ENCODE peak calls at places on chromosomes 13 and 19, in seven cellular contexts. R is dorsolateral prefrontal cortex; G is fibroblast of mammary gland; E is fibroblast of lung; K is cardiac fibroblast; D is A549; B is CD8-positive, alpha-beta T cell. H is an unnamed sample.

GRCh38 chr19:8654591-8655339 is 24.3 kb downstream of the NFILZ start:
- DNase-seq in R (no peak), G (peak; percentile 36), E (peak; percentile 16), K (peak; percentile 54), D (peak; percentile 59), B (peak; percentile 67), H (no peak)

GRCh38 chr13:27504126-27504525 is 53.8 kb upstream of the MTIF3 start:
- DNase-seq in R (no peak), G (no peak), E (no peak), K (no peak), D (no peak), B (no peak), H (no peak)

GRCh38 chr13:20441879-20442278 is 83.8 kb downstream of the CRYL1 start:
- DNase-seq in R (no peak), G (peak; percentile 64), E (peak; percentile 85), K (peak; percentile 43), D (no peak), B (no peak), H (no peak)

GRCh38 chr13:62512194-62513141 is 1096.8 kb upstream of the PCDH20 start:
- DNase-seq in R (no peak), G (peak; percentile 40), E (peak; percentile 1), K (peak; percentile 22), D (peak; percentile 1), B (no peak), H (no peak)

GRCh38 chr13:98508280-98509074 is 68.4 kb downstream of the STK24 start:
- DNase-seq in R (no peak), G (peak; percentile 80), E (peak; percentile 91), K (peak; percentile 90), D (no peak), B (no peak), H (peak; percentile 50)

GRCh38 chr13:59176775-59177174 is 987.0 kb downstream of the DIAPH3 start:
- DNase-seq in R (no peak), G (no peak), E (no peak), K (no peak), D (no peak), B (no peak), H (no peak)

GRCh38 chr19:2488942-2489731 is 13.2 kb downstream of the GADD45B start:
- DNase-seq in R (no peak), G (no peak), E (peak; percentile 40), K (peak; percentile 50), D (no peak), B (no peak), H (no peak)

GRCh38 chr13:77580748-77581147 is 45.2 kb downstream of the SCEL start:
- DNase-seq in R (no peak), G (no peak), E (no peak), K (no peak), D (no peak), B (no peak), H (no peak)

GRCh38 chr13:20134732-20135131 is 26.1 kb downstream of the GJA3 start:
- DNase-seq in R (no peak), G (no peak), E (no peak), K (no peak), D (no peak), B (no peak), H (no peak)

GRCh38 chr19:56071151-56071550 is 49.9 kb downstream of the ZNF787 start:
- DNase-seq in R (no peak), G (no peak), E (no peak), K (peak; percentile 21), D (no peak), B (no peak), H (no peak)

GRCh38 chr19:13588953-13589833 is 82.9 kb upstream of the CACNA1A start:
- DNase-seq in R (peak; percentile 74), G (peak; percentile 44), E (peak; percentile 29), K (peak; percentile 60), D (peak; percentile 40), B (peak; percentile 78), H (no peak)

GRCh38 chr13:90868321-90868920 is 479.1 kb upstream of the MIR17HG start:
- DNase-seq in R (no peak), G (peak; percentile 39), E (peak; percentile 7), K (peak; percentile 61), D (no peak), B (no peak), H (no peak)

DNA sequence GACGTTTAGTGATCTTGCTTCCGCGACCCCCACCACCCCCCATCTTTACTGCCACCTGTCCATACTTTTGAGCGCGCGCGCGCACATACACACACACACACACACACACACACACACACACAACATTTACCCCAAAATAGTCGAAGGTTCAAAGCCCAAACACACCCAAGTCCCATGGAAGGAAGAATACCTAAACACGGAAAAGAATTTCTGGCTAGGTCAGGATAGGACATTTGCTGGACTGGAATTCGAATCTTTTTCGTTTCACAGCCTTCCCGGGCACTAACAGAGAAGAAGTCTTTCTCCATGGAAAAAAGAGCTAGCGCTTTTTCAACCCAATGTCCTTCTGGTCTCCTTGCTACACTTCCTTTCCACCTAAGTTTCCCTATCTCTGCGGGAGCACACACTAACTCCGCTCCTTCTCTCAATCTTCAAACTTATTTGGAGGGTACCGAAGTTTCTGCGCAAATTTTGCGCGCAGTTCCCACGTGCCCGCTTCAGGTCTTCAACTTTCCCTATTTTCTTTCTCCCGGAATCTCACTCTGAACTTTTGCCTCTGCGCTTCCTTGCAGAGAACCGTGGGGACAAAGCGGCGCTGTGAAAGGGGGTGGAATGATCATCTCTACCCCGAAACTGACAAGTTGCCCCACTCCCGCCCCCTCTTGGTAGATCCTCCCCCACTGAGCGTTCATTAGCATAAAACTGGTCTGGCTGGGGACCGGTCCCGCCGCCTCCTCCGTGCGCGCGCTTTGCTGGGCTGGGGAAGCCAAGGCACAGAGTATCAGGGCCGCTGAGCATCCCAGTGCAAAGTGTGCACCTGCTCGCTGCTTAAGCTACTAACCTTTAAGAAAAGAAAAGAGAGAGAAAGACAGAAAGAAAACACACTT is 2.7 kb downstream of the DACH1 start:
- DNase-seq in R (no peak), G (no peak), E (peak; percentile 9), K (peak; percentile 14), D (no peak), B (no peak), H (no peak)
- TF ChIP-seq CTCF in R (no peak), G (no peak), E (no peak), K (no peak), D (no peak), B (no peak), H (no peak)

GRCh38 chr19:40807147-40808020 is 8.4 kb downstream of the EGLN2 start:
- DNase-seq in R (no peak), G (no peak), E (no peak), K (no peak), D (peak; percentile 71), B (no peak), H (no peak)

GRCh38 chr19:40808021-40808325 is 9.0 kb downstream of the EGLN2 start:
- DNase-seq in R (no peak), G (no peak), E (no peak), K (no peak), D (no peak), B (no peak), H (no peak)

GRCh38 chr19:40805258-40805868 is 6.4 kb downstream of the EGLN2 start:
- DNase-seq in R (no peak), G (no peak), E (no peak), K (no peak), D (no peak), B (no peak), H (no peak)

GRCh38 chr19:40804783-40805242 is 5.8 kb downstream of the EGLN2 start:
- DNase-seq in R (no peak), G (no peak), E (no peak), K (no peak), D (no peak), B (no peak), H (no peak)

DNA sequence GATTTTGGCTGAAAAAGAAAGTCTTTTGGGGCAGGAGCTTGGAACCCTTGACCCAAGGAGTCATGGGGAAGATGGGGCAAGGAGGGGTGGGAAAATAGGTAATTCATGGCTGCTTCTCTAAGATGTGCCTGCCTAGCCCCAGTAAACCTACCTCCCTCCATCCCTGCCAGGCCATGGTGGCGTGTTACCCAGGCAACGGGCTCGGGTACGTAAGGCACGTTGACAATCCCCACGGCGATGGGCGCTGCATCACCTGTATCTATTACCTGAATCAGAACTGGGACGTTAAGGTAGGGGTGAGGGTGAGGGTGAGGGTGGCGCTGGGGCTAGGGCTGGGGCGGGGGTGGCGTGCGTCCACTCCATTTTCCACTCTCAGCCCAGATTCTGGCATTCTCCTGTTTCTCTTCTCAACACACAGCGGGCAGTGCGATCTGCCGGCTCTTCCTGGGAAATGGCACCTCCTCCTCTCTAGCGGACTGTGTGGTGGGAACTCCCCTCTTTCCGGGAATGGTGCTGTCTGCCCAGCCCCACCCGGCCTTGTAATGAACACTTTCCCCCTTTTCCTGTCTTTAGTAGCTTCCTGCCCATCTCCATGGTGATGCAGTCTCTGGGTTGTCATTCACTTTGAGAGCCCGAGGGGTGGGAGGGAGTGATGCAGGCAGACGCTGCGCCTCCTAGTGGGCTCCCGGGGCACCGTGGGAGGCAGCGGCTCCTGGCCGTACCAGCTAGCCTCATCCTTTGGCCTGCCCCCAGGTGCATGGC is 7.6 kb downstream of the EGLN2 start:
- DNase-seq in R (peak; percentile 92), G (peak; percentile 95), E (peak; percentile 96), K (peak; percentile 97), D (peak; percentile 100), B (peak; percentile 67), H (peak; percentile 63)
- H3K4me3 ChIP-seq in R (peak overlapping the region; percentile 4), G (no peak overlapping the region), E (no peak overlapping the region), K (peak overlapping the region; percentile 19), D (no peak overlapping the region), B (peak overlapping the region; percentile 35), H (peak overlapping the region; percentile 20)

DNA sequence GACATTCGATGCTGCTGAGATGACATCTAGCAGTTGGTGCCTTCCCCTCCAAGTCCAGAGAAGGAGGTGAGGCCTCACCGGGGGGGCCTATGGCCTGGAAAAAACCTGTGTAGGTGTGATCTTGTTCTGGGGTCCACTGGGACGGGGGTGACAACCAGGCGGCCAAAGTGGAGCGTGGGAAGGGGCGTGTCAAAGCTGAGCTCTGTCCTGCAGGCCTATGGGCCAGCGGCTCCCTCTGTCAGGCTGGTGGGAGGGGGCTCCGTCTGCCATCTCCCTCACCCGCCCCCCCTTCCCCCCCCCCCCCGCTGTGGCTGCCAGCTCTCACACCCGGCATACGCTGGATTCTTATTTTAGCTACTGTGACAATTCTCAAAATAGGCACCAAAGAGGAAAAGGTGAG is 56.7 kb upstream of the UQCRFS1 start:
- DNase-seq in R (no peak), G (no peak), E (no peak), K (no peak), D (no peak), B (no peak), H (no peak)
- TF ChIP-seq CTCF in R (no peak), G (no peak), E (no peak), K (no peak), D (no peak), B (no peak), H (no peak)

DNA sequence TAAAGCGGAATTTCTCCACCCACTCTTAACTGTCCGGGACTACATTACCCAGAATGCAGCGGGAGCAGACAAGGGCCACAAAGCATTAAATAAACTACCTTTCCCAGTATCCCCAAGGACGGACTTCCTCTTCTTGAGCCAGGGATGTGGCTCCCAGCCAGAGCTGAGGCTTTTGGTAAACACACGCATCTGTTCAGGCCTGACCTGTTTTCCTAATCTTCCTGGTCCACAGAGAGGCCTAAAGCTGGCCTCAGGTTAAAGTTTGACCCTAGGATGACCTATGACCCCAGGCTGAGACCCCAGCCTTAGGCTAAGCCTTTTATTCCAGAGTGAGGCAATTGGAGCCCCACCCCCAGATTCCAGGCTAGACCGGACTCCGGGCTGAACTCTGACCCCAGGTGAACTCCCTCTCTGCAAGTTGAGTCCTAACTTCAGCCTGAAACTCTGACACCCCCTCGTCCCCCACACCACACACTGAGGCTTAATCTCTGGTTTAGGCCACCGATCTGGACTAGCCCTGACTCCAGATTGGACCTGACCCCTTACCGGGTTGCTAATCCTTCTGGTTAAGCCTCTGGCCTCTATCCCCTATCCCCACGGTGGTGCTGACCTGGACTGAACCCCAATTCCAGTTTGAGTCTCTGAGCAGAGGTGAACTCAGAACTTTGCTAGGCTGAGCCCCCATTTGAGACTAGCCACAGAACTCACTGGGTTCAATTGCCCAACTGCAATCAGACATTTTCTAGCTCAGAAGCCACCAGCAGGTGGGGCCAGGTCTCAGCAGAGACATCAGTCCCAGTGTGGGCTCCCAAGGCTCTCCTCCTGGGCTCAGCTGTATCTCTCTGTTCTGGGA is 719 bp upstream of the GPR108 start:
- DNase-seq in R (peak; percentile 78), G (peak; percentile 77), E (peak; percentile 76), K (peak; percentile 87), D (peak; percentile 94), B (peak; percentile 63), H (peak; percentile 12)
- H3K4me3 ChIP-seq in R (peak overlapping the region; percentile 27), G (no peak overlapping the region), E (no peak overlapping the region), K (no peak overlapping the region), D (peak overlapping the region; percentile 23), B (peak overlapping the region; percentile 53), H (peak overlapping the region; percentile 26)

H was measured in AG04449.